ENCODE peak calls at places on chromosome 15, in nine cellular contexts. One of them, this sample, is unnamed.
A peak's percentile ranks its signal among the peaks of the same experiment; 100 is the strongest.

GRCh38 chr15:72342385-72342784 is 22.4 kb upstream of the CELF6 start:
- DNase-seq in IMR-90: peak; percentile 27
- DNase-seq in endothelial cell of umbilical vein: peak; percentile 31
- DNase-seq in uterus: no peak
- DNase-seq in breast epithelium: no peak
- DNase-seq in H1: peak; percentile 81
- DNase-seq in GM12878: no peak
- DNase-seq in ovary: no peak
- DNase-seq in tibial nerve: no peak
- DNase-seq in this sample: no peak

GRCh38 chr15:87493803-87494202 is 762.7 kb downstream of the NTRK3 start:
- DNase-seq in IMR-90: no peak
- DNase-seq in endothelial cell of umbilical vein: no peak
- DNase-seq in uterus: no peak
- DNase-seq in breast epithelium: no peak
- DNase-seq in H1: no peak
- DNase-seq in GM12878: no peak
- DNase-seq in ovary: no peak
- DNase-seq in tibial nerve: no peak
- DNase-seq in this sample: no peak

GRCh38 chr15:35444557-35445204 is 101.3 kb downstream of the DPH6 start:
- DNase-seq in IMR-90: peak; percentile 63
- DNase-seq in endothelial cell of umbilical vein: peak; percentile 72
- DNase-seq in uterus: no peak
- DNase-seq in breast epithelium: no peak
- DNase-seq in H1: no peak
- DNase-seq in GM12878: peak; percentile 11
- DNase-seq in ovary: no peak
- DNase-seq in tibial nerve: no peak
- DNase-seq in this sample: no peak

GRCh38 chr15:92077353-92078080 is 224.0 kb downstream of the SLCO3A1 start:
- DNase-seq in IMR-90: peak; percentile 63
- DNase-seq in endothelial cell of umbilical vein: peak; percentile 16
- DNase-seq in uterus: peak; percentile 70
- DNase-seq in breast epithelium: peak; percentile 63
- DNase-seq in H1: peak; percentile 80
- DNase-seq in GM12878: no peak
- DNase-seq in ovary: peak; percentile 31
- DNase-seq in tibial nerve: peak; percentile 79
- DNase-seq in this sample: peak; percentile 72

GRCh38 chr15:81909229-81910087 is 136.4 kb downstream of the MEX3B start:
- DNase-seq in IMR-90: peak; percentile 42
- DNase-seq in endothelial cell of umbilical vein: no peak
- DNase-seq in uterus: no peak
- DNase-seq in breast epithelium: no peak
- DNase-seq in H1: no peak
- DNase-seq in GM12878: no peak
- DNase-seq in ovary: no peak
- DNase-seq in tibial nerve: no peak
- DNase-seq in this sample: no peak

GRCh38 chr15:100733088-100733487 is 130.7 kb downstream of the ASB7 start:
- DNase-seq in IMR-90: peak; percentile 28
- DNase-seq in endothelial cell of umbilical vein: no peak
- DNase-seq in uterus: no peak
- DNase-seq in breast epithelium: peak; percentile 89
- DNase-seq in H1: peak; percentile 19
- DNase-seq in GM12878: no peak
- DNase-seq in ovary: no peak
- DNase-seq in tibial nerve: no peak
- DNase-seq in this sample: no peak

GRCh38 chr15:71551566-71551965 is 258.8 kb upstream of the NR2E3 start:
- DNase-seq in IMR-90: no peak
- DNase-seq in endothelial cell of umbilical vein: no peak
- DNase-seq in uterus: no peak
- DNase-seq in breast epithelium: no peak
- DNase-seq in H1: no peak
- DNase-seq in GM12878: no peak
- DNase-seq in ovary: no peak
- DNase-seq in tibial nerve: no peak
- DNase-seq in this sample: no peak

GRCh38 chr15:65579762-65580161 is 31.2 kb downstream of the INTS14 start:
- DNase-seq in IMR-90: no peak
- DNase-seq in endothelial cell of umbilical vein: no peak
- DNase-seq in uterus: no peak
- DNase-seq in breast epithelium: no peak
- DNase-seq in H1: no peak
- DNase-seq in GM12878: no peak
- DNase-seq in ovary: no peak
- DNase-seq in tibial nerve: no peak
- DNase-seq in this sample: no peak

GRCh38 chr15:38490231-38490630 is 36.3 kb downstream of the FAM98B start:
- DNase-seq in IMR-90: peak; percentile 87
- DNase-seq in endothelial cell of umbilical vein: peak; percentile 49
- DNase-seq in uterus: no peak
- DNase-seq in breast epithelium: no peak
- DNase-seq in H1: no peak
- DNase-seq in GM12878: no peak
- DNase-seq in ovary: no peak
- DNase-seq in tibial nerve: no peak
- DNase-seq in this sample: no peak

GRCh38 chr15:74855857-74856256 is 12.9 kb upstream of the ULK3 start:
- DNase-seq in IMR-90: no peak
- DNase-seq in endothelial cell of umbilical vein: no peak
- DNase-seq in uterus: no peak
- DNase-seq in breast epithelium: no peak
- DNase-seq in H1: no peak
- DNase-seq in GM12878: no peak
- DNase-seq in ovary: no peak
- DNase-seq in tibial nerve: no peak
- DNase-seq in this sample: no peak

GRCh38 chr15:48433226-48433886 is 102.1 kb downstream of the DUT start:
- DNase-seq in IMR-90: peak; percentile 73
- DNase-seq in endothelial cell of umbilical vein: no peak
- DNase-seq in uterus: no peak
- DNase-seq in breast epithelium: no peak
- DNase-seq in H1: no peak
- DNase-seq in GM12878: peak; percentile 32
- DNase-seq in ovary: no peak
- DNase-seq in tibial nerve: no peak
- DNase-seq in this sample: no peak

GRCh38 chr15:99053380-99054024 is 45.9 kb upstream of the PGPEP1L start:
- DNase-seq in IMR-90: no peak
- DNase-seq in endothelial cell of umbilical vein: no peak
- DNase-seq in uterus: no peak
- DNase-seq in breast epithelium: no peak
- DNase-seq in H1: no peak
- DNase-seq in GM12878: no peak
- DNase-seq in ovary: no peak
- DNase-seq in tibial nerve: no peak
- DNase-seq in this sample: no peak

GRCh38 chr15:99050328-99050980 is 42.9 kb upstream of the PGPEP1L start:
- DNase-seq in IMR-90: no peak
- DNase-seq in endothelial cell of umbilical vein: no peak
- DNase-seq in uterus: no peak
- DNase-seq in breast epithelium: no peak
- DNase-seq in H1: no peak
- DNase-seq in GM12878: no peak
- DNase-seq in ovary: no peak
- DNase-seq in tibial nerve: no peak
- DNase-seq in this sample: no peak

GRCh38 chr15:99051308-99051707 is 43.7 kb upstream of the PGPEP1L start:
- DNase-seq in IMR-90: no peak
- DNase-seq in endothelial cell of umbilical vein: no peak
- DNase-seq in uterus: no peak
- DNase-seq in breast epithelium: no peak
- DNase-seq in H1: no peak
- DNase-seq in GM12878: no peak
- DNase-seq in ovary: no peak
- DNase-seq in tibial nerve: no peak
- DNase-seq in this sample: no peak

GRCh38 chr15:99054025-99054387 is 46.4 kb upstream of the PGPEP1L start:
- DNase-seq in IMR-90: peak; percentile 29
- DNase-seq in endothelial cell of umbilical vein: no peak
- DNase-seq in uterus: no peak
- DNase-seq in breast epithelium: no peak
- DNase-seq in H1: no peak
- DNase-seq in GM12878: no peak
- DNase-seq in ovary: no peak
- DNase-seq in tibial nerve: no peak
- DNase-seq in this sample: peak; percentile 45

DNA sequence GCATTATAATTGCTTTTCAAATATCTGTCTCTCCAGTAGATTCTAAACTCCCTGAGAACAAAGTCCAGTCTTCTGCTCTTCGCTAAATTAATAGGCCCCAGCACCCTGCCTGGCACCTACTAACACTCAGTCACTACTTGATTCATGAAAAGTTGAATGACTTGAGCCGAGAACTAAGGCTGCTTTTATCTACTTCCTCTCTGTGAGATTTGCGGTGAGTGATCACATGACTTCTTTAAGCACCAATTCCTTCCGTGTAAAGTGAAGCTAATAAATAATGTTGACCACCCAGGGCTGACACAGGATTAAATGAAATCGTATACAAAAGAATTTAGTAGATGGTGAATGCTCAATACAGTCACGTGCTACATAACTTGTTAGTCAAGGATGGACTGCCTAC is 44.6 kb upstream of the PGPEP1L start:
- DNase-seq in IMR-90: no peak
- DNase-seq in endothelial cell of umbilical vein: no peak
- DNase-seq in uterus: no peak
- DNase-seq in breast epithelium: no peak
- DNase-seq in H1: no peak
- DNase-seq in GM12878: peak; percentile 25
- DNase-seq in ovary: no peak
- DNase-seq in tibial nerve: no peak
- DNase-seq in this sample: no peak
- H3K27ac ChIP-seq in IMR-90: no peak overlapping the region
- H3K27ac ChIP-seq in endothelial cell of umbilical vein: no peak overlapping the region
- H3K27ac ChIP-seq in uterus: no peak overlapping the region
- H3K27ac ChIP-seq in breast epithelium: no peak overlapping the region
- H3K27ac ChIP-seq in H1: no peak overlapping the region
- H3K27ac ChIP-seq in GM12878: no peak overlapping the region
- H3K27ac ChIP-seq in ovary: no peak overlapping the region
- H3K27ac ChIP-seq in tibial nerve: no peak overlapping the region
- H3K27ac ChIP-seq in this sample: no peak overlapping the region

GRCh38 chr15:58472821-58473581 is 41.2 kb downstream of the LIPC start:
- DNase-seq in IMR-90: peak; percentile 53
- DNase-seq in endothelial cell of umbilical vein: peak; percentile 59
- DNase-seq in uterus: no peak
- DNase-seq in breast epithelium: no peak
- DNase-seq in H1: no peak
- DNase-seq in GM12878: no peak
- DNase-seq in ovary: no peak
- DNase-seq in tibial nerve: no peak
- DNase-seq in this sample: no peak
- TF ChIP-seq POLR2A in IMR-90: no peak
- TF ChIP-seq POLR2A in endothelial cell of umbilical vein: peak; percentile 23
- TF ChIP-seq POLR2A in uterus: no peak
- TF ChIP-seq POLR2A in breast epithelium: no peak
- TF ChIP-seq POLR2A in H1: no peak
- TF ChIP-seq POLR2A in GM12878: peak; percentile 36
- TF ChIP-seq POLR2A in ovary: no peak
- TF ChIP-seq POLR2A in tibial nerve: no peak
- TF ChIP-seq POLR2A in this sample: no peak

GRCh38 chr15:96049323-96049722 is 281.2 kb upstream of the NR2F2 start:
- DNase-seq in IMR-90: no peak
- DNase-seq in endothelial cell of umbilical vein: no peak
- DNase-seq in uterus: no peak
- DNase-seq in breast epithelium: no peak
- DNase-seq in H1: no peak
- DNase-seq in GM12878: no peak
- DNase-seq in ovary: no peak
- DNase-seq in tibial nerve: no peak
- DNase-seq in this sample: no peak

GRCh38 chr15:96046620-96047240 is 283.8 kb upstream of the NR2F2 start:
- DNase-seq in IMR-90: no peak
- DNase-seq in endothelial cell of umbilical vein: no peak
- DNase-seq in uterus: no peak
- DNase-seq in breast epithelium: no peak
- DNase-seq in H1: no peak
- DNase-seq in GM12878: no peak
- DNase-seq in ovary: no peak
- DNase-seq in tibial nerve: no peak
- DNase-seq in this sample: no peak

GRCh38 chr15:96049766-96050165 is 280.7 kb upstream of the NR2F2 start:
- DNase-seq in IMR-90: no peak
- DNase-seq in endothelial cell of umbilical vein: no peak
- DNase-seq in uterus: no peak
- DNase-seq in breast epithelium: no peak
- DNase-seq in H1: no peak
- DNase-seq in GM12878: no peak
- DNase-seq in ovary: no peak
- DNase-seq in tibial nerve: no peak
- DNase-seq in this sample: no peak

GRCh38 chr15:96043586-96044171 is 286.8 kb upstream of the NR2F2 start:
- DNase-seq in IMR-90: no peak
- DNase-seq in endothelial cell of umbilical vein: no peak
- DNase-seq in uterus: no peak
- DNase-seq in breast epithelium: no peak
- DNase-seq in H1: no peak
- DNase-seq in GM12878: no peak
- DNase-seq in ovary: no peak
- DNase-seq in tibial nerve: no peak
- DNase-seq in this sample: no peak

GRCh38 chr15:96047255-96047931 is 283.1 kb upstream of the NR2F2 start:
- DNase-seq in IMR-90: peak; percentile 98
- DNase-seq in endothelial cell of umbilical vein: peak; percentile 83
- DNase-seq in uterus: peak; percentile 36
- DNase-seq in breast epithelium: no peak
- DNase-seq in H1: no peak
- DNase-seq in GM12878: no peak
- DNase-seq in ovary: no peak
- DNase-seq in tibial nerve: no peak
- DNase-seq in this sample: no peak
- H3K4me3 ChIP-seq in IMR-90: peak overlapping the region; percentile 4
- H3K4me3 ChIP-seq in endothelial cell of umbilical vein: no peak overlapping the region
- H3K4me3 ChIP-seq in uterus: no peak overlapping the region
- H3K4me3 ChIP-seq in breast epithelium: no peak overlapping the region
- H3K4me3 ChIP-seq in H1: no peak overlapping the region
- H3K4me3 ChIP-seq in GM12878: no peak overlapping the region
- H3K4me3 ChIP-seq in ovary: no peak overlapping the region
- H3K4me3 ChIP-seq in tibial nerve: no peak overlapping the region
- H3K4me3 ChIP-seq in this sample: no peak overlapping the region

DNA sequence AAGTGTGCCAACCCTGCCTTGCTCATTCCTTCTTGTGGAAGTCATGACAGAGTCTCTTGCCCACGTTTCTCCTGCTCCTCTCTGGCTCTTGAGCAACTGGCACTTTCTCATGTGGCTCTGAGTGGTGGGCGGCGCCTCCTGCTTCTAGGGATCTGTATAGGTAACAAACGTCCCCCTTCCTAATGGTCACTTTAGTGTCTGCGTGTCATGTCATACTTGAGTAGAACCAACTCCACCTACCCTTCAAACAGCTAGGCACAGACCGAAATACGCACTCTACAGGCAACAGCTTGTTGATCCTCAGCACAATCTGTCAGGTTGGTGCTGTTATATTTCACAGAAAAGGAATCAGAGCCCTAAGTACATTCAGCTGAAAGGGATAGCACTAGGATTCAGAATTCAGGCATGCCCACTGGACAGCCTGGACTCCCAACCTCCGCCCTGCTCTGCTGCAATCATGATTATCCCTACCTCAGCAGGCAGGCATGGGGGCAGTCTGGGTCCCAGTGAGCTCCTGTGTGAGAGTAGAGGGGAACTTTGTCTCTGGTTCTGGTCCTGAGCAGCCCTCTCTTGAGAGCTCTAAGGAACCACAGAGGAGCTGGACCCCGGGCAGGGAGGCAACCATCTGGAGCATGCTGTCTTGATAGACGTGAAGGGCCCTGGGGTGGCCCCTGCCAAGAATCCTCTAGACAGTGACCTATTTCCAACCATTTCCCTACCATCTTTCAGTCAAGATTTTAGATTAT is 23.6 kb upstream of the NOX5 start:
- DNase-seq in IMR-90: no peak
- DNase-seq in endothelial cell of umbilical vein: no peak
- DNase-seq in uterus: no peak
- DNase-seq in breast epithelium: no peak
- DNase-seq in H1: no peak
- DNase-seq in GM12878: no peak
- DNase-seq in ovary: no peak
- DNase-seq in tibial nerve: no peak
- DNase-seq in this sample: no peak
- H3K27ac ChIP-seq in IMR-90: no peak overlapping the region
- H3K27ac ChIP-seq in endothelial cell of umbilical vein: no peak overlapping the region
- H3K27ac ChIP-seq in uterus: no peak overlapping the region
- H3K27ac ChIP-seq in breast epithelium: no peak overlapping the region
- H3K27ac ChIP-seq in H1: no peak overlapping the region
- H3K27ac ChIP-seq in GM12878: no peak overlapping the region
- H3K27ac ChIP-seq in ovary: no peak overlapping the region
- H3K27ac ChIP-seq in tibial nerve: no peak overlapping the region
- H3K27ac ChIP-seq in this sample: no peak overlapping the region